ENCODE peak calls at places on chromosomes 16 and 17, in ten cellular contexts. E is mesothelial cell of epicardium; U is psoas muscle; T is mucosa of descending colon; A is CD8-positive, alpha-beta T cell; D is body of pancreas; S is endodermal cell; B is GM10248; N is ovary; I is GM13976. C is an unnamed sample.

GRCh38 chr16:89189358-89190025 is 10.8 kb downstream of the SLC22A31 start:
- DNase-seq in E (no peak), U (no peak), T (no peak), A (no peak), D (no peak), S (peak), B (no peak), N (no peak), I (no peak), C (no peak)

GRCh38 chr16:12393208-12393607 is 410.5 kb downstream of the CPPED1 start:
- DNase-seq in E (no peak), U (no peak), T (no peak), A (no peak), D (no peak), S (no peak), B (no peak), N (no peak), I (no peak), C (no peak)

GRCh38 chr16:57763290-57764005 is 27.9 kb downstream of the KATNB1 start:
- DNase-seq in E (no peak), U (peak), T (no peak), A (no peak), D (no peak), S (no peak), B (no peak), N (no peak), I (no peak), C (no peak)

GRCh38 chr17:45233423-45233924 is 11.8 kb downstream of the FMNL1 start:
- DNase-seq in E (no peak), U (no peak), T (no peak), A (no peak), D (no peak), S (peak), B (no peak), N (no peak), I (no peak), C (no peak)

GRCh38 chr16:74461826-74462225 is 40.5 kb upstream of the CLEC18B start:
- DNase-seq in E (no peak), U (no peak), T (no peak), A (no peak), D (no peak), S (no peak), B (no peak), N (no peak), I (no peak), C (no peak)

GRCh38 chr16:72664122-72664479 is 383.8 kb downstream of the ZFHX3 start:
- DNase-seq in E (no peak), U (no peak), T (no peak), A (no peak), D (no peak), S (peak), B (no peak), N (no peak), I (no peak), C (no peak)

GRCh38 chr16:11506816-11507305 is 79.9 kb downstream of the LITAF start:
- DNase-seq in E (no peak), U (no peak), T (no peak), A (no peak), D (no peak), S (peak), B (no peak), N (no peak), I (no peak), C (peak)

GRCh38 chr17:47618416-47618815 is 31.3 kb upstream of the KPNB1 start:
- DNase-seq in E (no peak), U (no peak), T (no peak), A (no peak), D (no peak), S (peak), B (no peak), N (no peak), I (no peak), C (no peak)

GRCh38 chr16:15961060-15961511 is 11.7 kb downstream of the ABCC1 start:
- DNase-seq in E (no peak), U (no peak), T (peak), A (peak), D (no peak), S (no peak), B (peak), N (no peak), I (peak), C (peak)

GRCh38 chr16:87190288-87191240 is 126.6 kb downstream of the C16orf95 start:
- DNase-seq in E (no peak), U (no peak), T (no peak), A (no peak), D (no peak), S (no peak), B (no peak), N (no peak), I (no peak), C (no peak)

GRCh38 chr17:5211458-5211857 is 19.8 kb upstream of the ZNF594 start:
- DNase-seq in E (no peak), U (no peak), T (no peak), A (no peak), D (no peak), S (no peak), B (no peak), N (no peak), I (no peak), C (no peak)

GRCh38 chr17:5364696-5365095 is 54.8 kb downstream of the NUP88 start:
- DNase-seq in E (no peak), U (no peak), T (no peak), A (no peak), D (no peak), S (no peak), B (no peak), N (no peak), I (no peak), C (no peak)

GRCh38 chr16:75952124-75952523 is 225.8 kb upstream of the CPHXL start:
- DNase-seq in E (no peak), U (no peak), T (no peak), A (no peak), D (no peak), S (no peak), B (no peak), N (no peak), I (no peak), C (no peak)

GRCh38 chr16:47995354-47995753 is 160.4 kb downstream of the ABCC12 start:
- DNase-seq in E (no peak), U (no peak), T (no peak), A (no peak), D (no peak), S (peak), B (no peak), N (no peak), I (no peak), C (no peak)

GRCh38 chr17:65567566-65567965 is 6.1 kb upstream of the AXIN2 start:
- DNase-seq in E (no peak), U (no peak), T (no peak), A (no peak), D (no peak), S (no peak), B (no peak), N (no peak), I (no peak), C (no peak)

GRCh38 chr17:72598705-72599104 is 477.9 kb downstream of the SOX9 start:
- DNase-seq in E (no peak), U (no peak), T (no peak), A (no peak), D (no peak), S (no peak), B (no peak), N (no peak), I (no peak), C (no peak)

GRCh38 chr17:14201595-14201994 is 35.1 kb downstream of the CDRT15 start:
- DNase-seq in E (no peak), U (no peak), T (peak), A (peak), D (no peak), S (no peak), B (no peak), N (no peak), I (no peak), C (no peak)

GRCh38 chr17:79038545-79039135 is 14.7 kb downstream of the C1QTNF1 start:
- DNase-seq in E (no peak), U (peak), T (no peak), A (no peak), D (no peak), S (peak), B (peak), N (no peak), I (peak), C (peak)

GRCh38 chr16:67613808-67614207 is 31.1 kb upstream of the CARMIL2 start:
- DNase-seq in E (no peak), U (no peak), T (peak), A (no peak), D (peak), S (peak), B (no peak), N (no peak), I (no peak), C (no peak)

GRCh38 chr17:17305282-17305801 is 2.2 kb downstream of the NT5M start:
- DNase-seq in E (no peak), U (no peak), T (peak), A (peak), D (no peak), S (no peak), B (peak), N (no peak), I (peak), C (peak)

GRCh38 chr16:70160388-70160787 is 13.2 kb upstream of the CLEC18C start:
- DNase-seq in E (no peak), U (no peak), T (no peak), A (no peak), D (no peak), S (no peak), B (peak), N (no peak), I (no peak), C (no peak)

GRCh38 chr17:42920106-42920900 is 19.7 kb downstream of the G6PC1 start:
- DNase-seq in E (no peak), U (no peak), T (no peak), A (no peak), D (peak), S (no peak), B (no peak), N (no peak), I (no peak), C (no peak)

GRCh38 chr17:77140878-77141767 is at the start of gene SEC14L1:
- DNase-seq in E (no peak), U (peak), T (peak), A (peak), D (peak), S (peak), B (no peak), N (no peak), I (peak), C (peak)

GRCh38 chr16:318628-319027 is 33.9 kb downstream of the AXIN1 start:
- DNase-seq in E (no peak), U (no peak), T (no peak), A (no peak), D (no peak), S (peak), B (no peak), N (no peak), I (no peak), C (no peak)

GRCh38 chr17:80755650-80756405 is 211.2 kb downstream of the RPTOR start:
- DNase-seq in E (no peak), U (no peak), T (no peak), A (no peak), D (no peak), S (peak), B (no peak), N (no peak), I (no peak), C (no peak)
- TF ChIP-seq CTCF in E (no peak), U (no peak), T (no peak), A (no peak), D (no peak), S (peak), B (no peak), N (no peak), I (no peak), C (peak)

GRCh38 chr16:81582655-81583441 is 138.2 kb downstream of the CMIP start:
- DNase-seq in E (no peak), U (peak), T (no peak), A (no peak), D (peak), S (peak), B (no peak), N (no peak), I (no peak), C (no peak)
- TF ChIP-seq CTCF in E (no peak), U (no peak), T (no peak), A (no peak), D (peak), S (peak), B (no peak), N (no peak), I (no peak), C (no peak)

GRCh38 chr16:63787014-63787413 is 1334.8 kb downstream of the CDH11 start:
- DNase-seq in E (no peak), U (no peak), T (no peak), A (no peak), D (no peak), S (no peak), B (no peak), N (no peak), I (no peak), C (no peak)

DNA sequence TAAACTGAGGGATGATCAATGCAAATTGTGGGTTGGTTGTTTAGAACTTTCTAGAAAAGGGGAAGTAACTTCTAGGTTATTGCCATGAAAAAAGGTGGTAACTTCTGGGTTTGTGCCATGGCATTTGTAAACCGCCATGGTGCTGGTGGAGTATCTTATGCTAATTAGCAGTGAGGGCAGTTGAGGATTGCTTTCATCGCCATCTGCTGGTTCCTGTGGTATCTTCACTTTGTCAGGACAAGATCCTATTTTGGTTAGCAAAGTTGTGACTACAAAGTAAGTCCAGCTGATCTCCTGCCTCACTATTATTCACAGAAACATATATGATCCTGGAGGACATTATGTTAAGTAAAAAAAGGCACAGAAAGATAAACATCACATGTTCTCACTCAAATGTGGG is 1332.3 kb downstream of the CDH11 start:
- DNase-seq in E (no peak), U (no peak), T (no peak), A (no peak), D (peak), S (peak), B (no peak), N (no peak), I (no peak), C (no peak)
- TF ChIP-seq CTCF in E (no peak), U (no peak), T (no peak), A (no peak), D (no peak), S (peak), B (no peak), N (no peak), I (no peak), C (no peak)

GRCh38 chr17:7889166-7889584 is 586 bp downstream of the CHD3 start:
- DNase-seq in E (peak), U (peak), T (peak), A (peak), D (peak), S (peak), B (no peak), N (peak), I (no peak), C (no peak)
- TF ChIP-seq CTCF in E (no peak), U (peak), T (peak), A (no peak), D (peak), S (peak), B (no peak), N (peak), I (no peak), C (no peak)